ENCODE peak calls at places on chromosomes 2 and 18, in seven cellular contexts. I, R, F, K, P, Y and Z are unnamed samples.

GRCh38 chr2:45258251-45258775 is 249.1 kb upstream of the SIX2 start:
- DNase-seq in I (no peak), R (no peak), F (no peak), K (no peak), P (no peak), Y (no peak), Z (no peak)

GRCh38 chr18:51135795-51136194 is 61.7 kb downstream of the MEX3C start:
- DNase-seq in I (no peak), R (no peak), F (no peak), K (no peak), P (no peak), Y (no peak), Z (peak)

GRCh38 chr2:201158111-201158929 is 24.6 kb upstream of the CASP10 start:
- DNase-seq in I (peak), R (peak), F (peak), K (peak), P (peak), Y (peak), Z (peak)

GRCh38 chr2:8278709-8279354 is 403.0 kb upstream of the ID2 start:
- DNase-seq in I (no peak), R (no peak), F (no peak), K (no peak), P (no peak), Y (no peak), Z (no peak)

GRCh38 chr18:49521251-49521650 is 34.2 kb upstream of the C18orf32 start:
- DNase-seq in I (no peak), R (no peak), F (no peak), K (peak), P (peak), Y (no peak), Z (peak)

GRCh38 chr18:44602380-44602779 is 78.3 kb upstream of the SETBP1 start:
- DNase-seq in I (no peak), R (no peak), F (no peak), K (no peak), P (no peak), Y (no peak), Z (no peak)

GRCh38 chr18:2970762-2971659 is 41.9 kb downstream of the LPIN2 start:
- DNase-seq in I (no peak), R (no peak), F (no peak), K (peak), P (no peak), Y (peak), Z (no peak)

GRCh38 chr2:109435066-109435690 is 178.6 kb downstream of the SEPTIN10 start:
- DNase-seq in I (no peak), R (no peak), F (no peak), K (peak), P (peak), Y (no peak), Z (no peak)

GRCh38 chr2:220999351-220999750 is 572.8 kb downstream of the EPHA4 start:
- DNase-seq in I (no peak), R (no peak), F (no peak), K (no peak), P (no peak), Y (no peak), Z (no peak)

GRCh38 chr2:241069821-241070281 is 32.2 kb downstream of the MTERF4 start:
- DNase-seq in I (peak), R (no peak), F (peak), K (peak), P (peak), Y (no peak), Z (no peak)

GRCh38 chr2:173821451-173821850 is 143.7 kb downstream of the SP3 start:
- DNase-seq in I (no peak), R (no peak), F (no peak), K (no peak), P (no peak), Y (no peak), Z (no peak)

GRCh38 chr2:103945083-103945482 is 908.8 kb upstream of the POU3F3 start:
- DNase-seq in I (no peak), R (no peak), F (no peak), K (no peak), P (no peak), Y (no peak), Z (no peak)

GRCh38 chr18:40529478-40529877 is 1425.6 kb upstream of the PIK3C3 start:
- DNase-seq in I (no peak), R (no peak), F (no peak), K (no peak), P (no peak), Y (no peak), Z (no peak)

GRCh38 chr18:53441761-53442414 is 782.6 kb downstream of the MBD2 start:
- DNase-seq in I (no peak), R (no peak), F (no peak), K (no peak), P (no peak), Y (no peak), Z (no peak)

GRCh38 chr2:196252408-196253114 is 81.2 kb upstream of the STK17B start:
- DNase-seq in I (no peak), R (no peak), F (no peak), K (no peak), P (no peak), Y (no peak), Z (no peak)

GRCh38 chr2:16507655-16508054 is 158.0 kb downstream of the CYRIA start:
- DNase-seq in I (no peak), R (no peak), F (no peak), K (no peak), P (no peak), Y (no peak), Z (no peak)

GRCh38 chr2:39380525-39381150 is 56.4 kb downstream of the MAP4K3 start:
- DNase-seq in I (no peak), R (no peak), F (no peak), K (no peak), P (no peak), Y (no peak), Z (no peak)

GRCh38 chr2:9690716-9691498 is 60.1 kb upstream of the YWHAQ start:
- DNase-seq in I (no peak), R (no peak), F (no peak), K (no peak), P (peak), Y (no peak), Z (no peak)

GRCh38 chr18:79439201-79440023 is 43.7 kb downstream of the NFATC1 start:
- DNase-seq in I (no peak), R (no peak), F (no peak), K (no peak), P (no peak), Y (no peak), Z (no peak)

DNA sequence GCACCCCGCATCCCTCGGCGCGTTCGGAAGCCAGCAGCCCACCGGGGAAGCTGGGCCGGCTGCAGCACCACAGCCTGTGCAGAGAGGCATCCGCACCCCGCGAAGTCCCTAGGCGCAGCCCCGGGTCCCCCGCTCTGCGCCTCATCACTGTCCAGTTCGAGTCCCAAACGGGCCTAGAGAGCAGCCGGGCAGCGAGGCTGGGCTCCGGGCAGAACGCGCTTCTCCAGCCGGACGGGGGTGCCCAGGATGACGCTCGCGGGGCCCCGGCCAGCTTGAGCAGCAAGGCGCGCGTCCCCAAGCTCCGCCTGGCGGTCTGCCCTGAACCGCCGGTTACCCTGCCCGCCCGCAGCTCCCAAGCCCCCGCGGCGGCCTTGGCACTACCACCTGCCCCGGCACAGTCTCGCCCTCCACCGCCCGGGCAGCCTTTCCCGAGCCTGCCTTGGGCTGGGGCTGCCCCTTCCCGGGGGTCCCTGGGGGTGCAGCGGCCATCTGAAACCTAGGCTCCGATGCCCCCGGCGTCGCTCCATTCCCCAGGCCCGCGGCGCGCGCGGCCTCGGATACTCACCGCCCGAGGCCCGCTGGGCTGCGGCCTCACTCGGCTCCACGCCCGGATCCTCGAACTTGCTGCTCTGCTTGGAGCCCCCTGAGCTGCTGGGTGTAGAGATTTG is 600 bp downstream of the SLC16A14 start:
- DNase-seq in I (no peak), R (peak), F (peak), K (peak), P (peak), Y (peak), Z (no peak)
- TF ChIP-seq POLR2AphosphoS5 in I (no peak), R (no peak), F (no peak), K (no peak), P (no peak), Y (no peak), Z (no peak)

GRCh38 chr2:102282646-102283045 is 28.7 kb upstream of the IL1RL1 start:
- DNase-seq in I (no peak), R (no peak), F (no peak), K (no peak), P (no peak), Y (no peak), Z (no peak)

GRCh38 chr2:102283996-102284395 is 27.4 kb upstream of the IL1RL1 start:
- DNase-seq in I (no peak), R (no peak), F (no peak), K (no peak), P (no peak), Y (no peak), Z (no peak)

GRCh38 chr2:102284611-102285010 is 26.8 kb upstream of the IL1RL1 start:
- DNase-seq in I (no peak), R (no peak), F (no peak), K (no peak), P (no peak), Y (no peak), Z (no peak)

GRCh38 chr2:102286041-102286440 is 25.3 kb upstream of the IL1RL1 start:
- DNase-seq in I (no peak), R (no peak), F (no peak), K (no peak), P (no peak), Y (no peak), Z (no peak)

DNA sequence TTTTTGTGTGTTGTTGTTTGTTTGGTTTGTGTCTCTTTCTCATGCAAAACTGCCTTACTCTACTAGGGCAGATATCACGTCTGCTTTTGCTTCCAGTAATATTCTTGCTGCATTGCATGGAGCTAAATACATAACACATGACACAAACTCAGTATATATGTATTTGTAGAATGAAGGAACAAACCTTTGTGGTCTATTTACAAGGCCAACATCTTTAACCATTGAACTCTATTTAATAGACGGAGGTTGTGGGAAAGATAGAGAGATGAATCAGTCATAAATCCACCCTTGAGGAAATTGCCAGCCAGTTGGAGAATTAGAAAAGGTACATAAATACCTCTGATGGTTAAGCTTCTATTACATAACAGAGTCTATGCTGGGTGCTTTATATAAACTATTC is 26.0 kb upstream of the IL1RL1 start:
- DNase-seq in I (no peak), R (no peak), F (no peak), K (no peak), P (no peak), Y (no peak), Z (no peak)
- TF ChIP-seq POLR2A in I (no peak), R (no peak), F (no peak), K (no peak), P (no peak), Y (no peak), Z (no peak)

DNA sequence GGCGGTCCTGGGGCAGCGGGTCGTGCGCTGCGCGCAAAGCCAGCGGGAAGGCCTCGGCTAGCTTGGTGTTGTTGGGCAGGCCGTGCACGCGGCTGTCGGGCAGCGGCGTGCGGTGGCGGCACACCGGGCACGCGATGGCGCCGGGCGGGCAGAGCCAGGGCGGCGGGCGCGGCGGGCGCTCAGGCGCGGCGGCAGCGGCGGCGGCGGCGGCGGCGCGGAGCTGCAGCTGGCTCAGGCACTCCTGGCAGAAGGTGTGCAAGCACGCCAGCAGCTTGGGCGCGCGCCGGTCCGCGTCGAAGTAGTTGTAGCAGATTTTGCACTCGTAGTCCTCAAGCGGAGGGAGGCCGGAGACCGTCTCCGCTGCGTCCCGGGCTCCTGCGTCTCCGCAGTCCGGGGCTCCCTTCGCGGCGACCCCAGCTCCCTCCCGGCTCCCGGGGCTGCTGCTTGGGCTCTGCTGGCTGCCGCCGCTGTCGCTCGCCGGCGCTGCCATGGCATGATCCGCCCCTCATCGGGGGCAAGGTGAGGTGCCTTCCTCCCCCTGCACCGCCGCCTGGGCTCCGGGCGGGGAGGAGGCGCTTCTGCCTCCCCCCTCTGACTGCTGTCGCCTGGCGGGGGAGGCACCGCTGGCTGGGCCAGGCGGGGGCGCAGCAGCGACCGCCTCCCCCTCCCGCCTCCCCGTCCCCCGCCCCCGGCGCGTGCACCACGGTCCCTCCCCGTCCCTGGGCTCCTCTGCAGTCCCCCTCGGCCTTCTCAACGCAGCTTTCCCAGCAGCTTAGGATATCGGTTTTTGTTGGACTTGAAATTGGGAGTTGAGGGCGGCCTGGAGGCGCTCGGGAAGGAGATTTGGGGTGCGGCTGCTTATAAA is 21.0 kb upstream of the PAX3 start:
- DNase-seq in I (no peak), R (no peak), F (no peak), K (peak), P (no peak), Y (peak), Z (no peak)
- TF ChIP-seq POLR2AphosphoS5 in I (no peak), R (no peak), F (no peak), K (no peak), P (no peak), Y (no peak), Z (no peak)

DNA sequence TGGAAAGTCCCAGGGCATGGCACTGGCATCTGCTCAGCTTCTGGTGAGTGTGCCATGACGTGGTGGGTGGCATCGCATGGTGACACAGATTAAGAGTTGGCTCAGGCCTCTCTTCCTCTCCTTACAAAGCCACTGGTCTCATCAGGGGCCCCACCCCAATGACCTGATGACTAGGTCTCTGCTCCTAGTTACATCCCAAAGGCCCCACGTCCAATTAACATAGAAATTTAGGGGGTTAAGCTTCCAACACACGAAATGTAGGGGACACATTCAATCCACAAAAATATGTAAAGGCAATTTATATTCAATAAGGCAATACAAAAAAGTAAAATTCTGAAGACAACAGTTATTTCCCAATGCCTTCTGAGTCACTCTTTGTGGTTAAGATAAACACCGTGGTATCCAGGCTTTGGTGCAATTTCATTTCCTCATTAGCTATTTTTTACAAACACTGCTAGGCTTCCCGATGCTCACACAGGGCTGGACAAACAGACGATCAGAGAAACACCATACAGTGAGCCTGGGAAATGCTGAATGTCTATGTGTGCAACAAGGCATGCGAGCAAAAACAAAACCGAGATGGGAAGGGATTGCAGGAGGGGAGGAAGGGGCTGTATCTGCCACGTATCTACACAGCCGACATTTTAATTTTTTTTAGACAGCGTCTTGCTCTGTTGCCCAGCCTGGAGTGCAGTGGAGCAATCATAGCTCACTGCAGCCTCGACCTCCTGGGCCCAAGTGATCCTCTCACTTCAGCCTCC is 67.2 kb downstream of the MBP start:
- DNase-seq in I (peak), R (no peak), F (peak), K (peak), P (no peak), Y (peak), Z (peak)
- TF ChIP-seq POLR2A in I (no peak), R (no peak), F (no peak), K (no peak), P (no peak), Y (no peak), Z (no peak)

GRCh38 chr18:34158881-34159690 is 65.6 kb downstream of the NOL4 start:
- DNase-seq in I (no peak), R (no peak), F (peak), K (peak), P (peak), Y (no peak), Z (no peak)
- TF ChIP-seq POLR2AphosphoS5 in I (no peak), R (no peak), F (no peak), K (no peak), P (no peak), Y (no peak), Z (no peak)

GRCh38 chr18:8610442-8610801 is 1.2 kb downstream of the RAB12 start:
- DNase-seq in I (no peak), R (peak), F (no peak), K (no peak), P (no peak), Y (no peak), Z (no peak)
- TF ChIP-seq POLR2A in I (no peak), R (no peak), F (no peak), K (no peak), P (no peak), Y (no peak), Z (no peak)

GRCh38 chr2:238784671-238785527 is 63.0 kb upstream of the TWIST2 start:
- DNase-seq in I (peak), R (peak), F (peak), K (no peak), P (peak), Y (peak), Z (peak)
- TF ChIP-seq POLR2AphosphoS5 in I (peak), R (peak), F (no peak), K (no peak), P (no peak), Y (no peak), Z (no peak)

GRCh38 chr2:27377618-27378095 is 2.9 kb downstream of the ZNF513 start:
- DNase-seq in I (no peak), R (no peak), F (no peak), K (no peak), P (no peak), Y (no peak), Z (no peak)
- TF ChIP-seq POLR2A in I (no peak), R (peak), F (no peak), K (no peak), P (no peak), Y (no peak), Z (peak)

DNA sequence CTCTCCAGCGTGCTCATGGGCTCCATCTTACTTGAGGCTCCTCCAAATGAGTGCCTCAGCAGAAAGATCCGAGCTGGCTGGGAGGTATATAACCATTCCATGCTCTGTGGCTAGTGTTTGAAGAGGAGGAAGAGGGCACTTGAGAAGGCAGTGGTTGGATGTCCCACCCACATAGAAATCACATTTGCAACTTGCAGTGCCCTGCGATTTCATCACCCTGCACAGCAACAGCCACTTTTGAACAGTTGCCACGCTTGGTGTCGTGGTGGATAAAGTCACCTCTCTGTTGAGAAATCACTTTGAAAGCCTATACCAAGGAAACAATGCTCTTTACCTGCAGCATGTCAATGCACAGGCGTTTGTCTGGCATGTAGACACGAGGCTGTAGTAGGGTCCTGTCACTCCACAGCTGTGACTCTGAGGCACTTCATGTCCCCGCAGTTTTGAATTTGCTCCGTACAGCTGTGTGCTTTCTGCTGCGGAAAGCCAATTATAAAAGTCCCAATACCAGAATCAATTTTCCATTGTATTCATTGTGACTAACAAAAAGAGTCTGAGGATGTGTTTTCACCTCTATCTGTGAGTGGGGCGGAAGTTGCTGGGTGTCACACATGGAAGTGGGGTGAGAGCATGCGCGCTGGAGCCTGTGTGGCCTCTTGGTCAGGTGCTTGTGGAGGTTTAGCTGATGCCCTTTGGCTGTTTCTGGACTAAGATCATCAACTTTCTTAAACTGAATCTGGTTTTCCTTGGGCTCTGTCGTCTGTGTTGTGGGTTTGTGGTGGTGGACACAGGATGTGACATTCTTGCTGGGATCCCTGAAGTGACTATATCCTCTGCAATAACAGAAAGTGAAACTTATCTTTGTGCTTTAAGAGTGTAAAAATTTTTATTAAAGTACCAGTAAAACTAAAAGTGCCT is 2.8 kb downstream of the CNDP2 start:
- DNase-seq in I (peak), R (peak), F (peak), K (peak), P (peak), Y (peak), Z (no peak)
- TF ChIP-seq POLR2AphosphoS5 in I (no peak), R (no peak), F (no peak), K (peak), P (no peak), Y (no peak), Z (no peak)

GRCh38 chr2:120134263-120134662 is 88.9 kb downstream of the TMEM185B start:
- DNase-seq in I (no peak), R (no peak), F (no peak), K (no peak), P (no peak), Y (no peak), Z (peak)
- TF ChIP-seq POLR2A in I (no peak), R (no peak), F (no peak), K (no peak), P (no peak), Y (no peak), Z (no peak)